ENCODE peak calls at places on chromosomes 7 and 10, in five cellular contexts. C is Calu3, V is HFF-Myc, J is transverse colon, F is HFFc6. M is an unnamed sample.
A peak's percentile ranks its signal among the peaks of the same experiment; 100 is the strongest.

GRCh38 chr7:154767821-154768415 is 235.0 kb downstream of the PAXIP1 start:
- DNase-seq in J (no peak), F (no peak), V (no peak), C (no peak), M (no peak)

GRCh38 chr7:42097756-42098155 is 139.3 kb downstream of the GLI3 start:
- DNase-seq in V (peak; percentile 54), F (peak; percentile 89), C (no peak), J (no peak), M (no peak)

GRCh38 chr10:119370046-119370770 is 162.8 kb downstream of the GRK5 start:
- DNase-seq in V (peak; percentile 75), J (no peak), F (peak; percentile 82), C (no peak), M (no peak)

GRCh38 chr10:101031796-101032636 is 982 bp downstream of the SFXN3 start:
- DNase-seq in F (peak; percentile 70), V (no peak), J (peak; percentile 86), C (peak; percentile 49), M (peak; percentile 58)

GRCh38 chr7:151028948-151029501 is 775 bp downstream of the ABCB8 start:
- DNase-seq in F (no peak), J (no peak), C (no peak), V (no peak), M (no peak)

GRCh38 chr10:111705026-111705425 is 478.5 kb downstream of the GPAM start:
- DNase-seq in V (no peak), J (no peak), C (no peak), F (no peak), M (no peak)

GRCh38 chr7:44261239-44261638 is 60.5 kb downstream of the YKT6 start:
- DNase-seq in J (no peak), V (no peak), F (no peak), C (no peak), M (no peak)

GRCh38 chr7:139734395-139734794 is 43.4 kb downstream of the HIPK2 start:
- DNase-seq in V (no peak), F (peak; percentile 64), J (peak; percentile 7), C (no peak), M (no peak)

GRCh38 chr10:119116326-119116951 is 12.5 kb downstream of the DENND10 start:
- DNase-seq in J (no peak), C (no peak), V (no peak), F (no peak), M (no peak)

GRCh38 chr10:79399242-79399831 is 46.1 kb downstream of the ZCCHC24 start:
- DNase-seq in J (peak; percentile 79), F (peak; percentile 92), C (peak; percentile 42), V (peak; percentile 92), M (peak; percentile 64)

GRCh38 chr10:114916653-114917052 is 21.3 kb upstream of the TRUB1 start:
- DNase-seq in F (no peak), J (no peak), C (no peak), V (no peak), M (no peak)

GRCh38 chr10:21702633-21703111 is 168.6 kb downstream of the MLLT10 start:
- DNase-seq in V (no peak), F (no peak), J (no peak), C (no peak), M (no peak)

GRCh38 chr7:106812027-106812643 is 52.9 kb upstream of the PIK3CG start:
- DNase-seq in F (no peak), V (no peak), C (no peak), J (no peak), M (no peak)

GRCh38 chr7:112749775-112750174 is 40.4 kb downstream of the TMEM168 start:
- DNase-seq in J (no peak), V (no peak), C (no peak), F (no peak), M (no peak)
- TF ChIP-seq CTCF in J (no peak), V (no peak), C (no peak), F (peak; percentile 32), M (no peak)

GRCh38 chr10:28681928-28682750 is 4.8 kb downstream of the BAMBI start:
- DNase-seq in J (no peak), V (no peak), F (no peak), C (no peak), M (no peak)

GRCh38 chr10:28681345-28681763 is 4.0 kb downstream of the BAMBI start:
- DNase-seq in V (no peak), C (no peak), F (no peak), J (no peak), M (no peak)

GRCh38 chr10:28678687-28679457 is 1.6 kb downstream of the BAMBI start:
- DNase-seq in V (no peak), F (no peak), J (no peak), C (no peak), M (no peak)

GRCh38 chr10:28677889-28678686 is 767 bp downstream of the BAMBI start:
- DNase-seq in C (peak; percentile 29), J (peak; percentile 13), F (no peak), V (no peak), M (no peak)

GRCh38 chr10:28679941-28680752 is 2.8 kb downstream of the BAMBI start:
- DNase-seq in C (peak; percentile 45), V (no peak), F (no peak), J (no peak), M (no peak)
- TF ChIP-seq CTCF in C (peak; percentile 43), V (no peak), F (peak; percentile 19), J (peak; percentile 22), M (no peak)

GRCh38 chr7:17709599-17709998 is 230.7 kb downstream of the SNX13 start:
- DNase-seq in F (no peak), J (no peak), V (no peak), C (no peak), M (no peak)

GRCh38 chr7:17709127-17709526 is 231.2 kb downstream of the SNX13 start:
- DNase-seq in J (no peak), V (no peak), F (no peak), C (no peak), M (no peak)

GRCh38 chr7:17710312-17710711 is 230.0 kb downstream of the SNX13 start:
- DNase-seq in F (no peak), C (no peak), J (no peak), V (no peak), M (no peak)

GRCh38 chr7:17706255-17706654 is 234.0 kb downstream of the SNX13 start:
- DNase-seq in C (no peak), J (no peak), V (no peak), F (no peak), M (no peak)

GRCh38 chr7:17706734-17707133 is 233.6 kb downstream of the SNX13 start:
- DNase-seq in J (peak; percentile 16), F (peak; percentile 53), C (peak; percentile 75), V (peak; percentile 21), M (no peak)
- TF ChIP-seq CTCF in J (peak; percentile 28), F (peak; percentile 80), C (peak; percentile 84), V (peak; percentile 59), M (no peak)

DNA sequence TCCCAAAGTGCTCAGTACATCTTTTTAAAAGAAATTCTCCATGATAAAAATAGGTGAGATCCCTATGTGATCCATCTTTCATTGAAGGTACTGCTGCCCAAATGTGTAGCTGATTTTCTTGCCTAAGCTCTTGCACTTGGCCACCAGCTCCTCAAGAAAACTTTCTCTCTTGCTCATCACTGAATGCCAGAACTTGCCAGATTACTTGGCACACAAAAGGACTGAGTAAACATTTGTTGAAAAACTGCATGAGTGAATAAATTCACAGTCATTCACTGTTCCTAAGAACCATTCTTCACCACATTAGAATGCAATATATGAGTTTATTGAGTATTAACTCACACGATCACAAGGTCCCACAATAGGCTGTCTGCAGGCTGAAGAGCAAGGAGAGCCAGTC is 99.9 kb downstream of the TRIL start:
- DNase-seq in V (no peak), C (no peak), J (no peak), F (peak; percentile 83), M (no peak)
- TF ChIP-seq CTCF in V (no peak), C (no peak), J (no peak), F (no peak), M (no peak)

DNA sequence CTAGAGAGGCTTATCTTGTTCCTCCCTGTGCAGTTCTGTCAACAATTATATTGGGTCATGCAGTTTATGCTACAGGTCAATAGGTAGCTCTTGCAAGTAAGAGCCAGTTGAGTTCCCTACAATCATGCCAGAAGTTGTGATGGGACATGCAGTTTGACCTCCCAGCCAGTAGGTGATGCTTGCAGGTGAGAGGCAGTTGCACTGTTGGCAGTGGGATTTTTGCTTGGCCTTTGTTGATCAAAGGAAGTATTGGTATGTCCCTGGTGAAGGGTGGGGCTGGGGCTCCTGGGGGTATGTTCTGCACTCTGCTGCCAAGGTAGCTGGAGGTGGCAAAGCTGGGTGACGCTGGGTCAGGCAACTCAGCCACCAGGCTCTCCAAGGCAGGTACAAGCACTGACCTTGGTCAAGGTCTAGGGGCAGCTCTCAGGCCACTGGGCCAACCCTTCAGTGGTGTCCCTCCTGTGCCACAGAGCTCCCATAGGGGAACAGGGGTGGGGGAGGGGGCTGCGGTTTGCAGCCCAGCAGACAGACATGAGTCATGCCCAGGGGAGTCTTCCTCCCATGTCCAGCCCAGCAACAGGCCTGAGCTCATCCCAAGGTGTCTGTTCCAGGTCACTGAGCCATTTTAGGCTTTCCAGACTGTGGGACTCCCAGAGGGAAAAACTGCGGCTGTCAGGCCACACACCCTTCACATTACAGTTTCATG is 43.3 kb downstream of the MEOX2 start:
- DNase-seq in F (no peak), C (no peak), J (no peak), V (no peak), M (no peak)
- TF ChIP-seq CTCF in F (no peak), C (no peak), J (no peak), V (no peak), M (no peak)

GRCh38 chr10:26554246-26554645 is 116.1 kb downstream of the APBB1IP start:
- DNase-seq in C (no peak), V (no peak), F (no peak), J (no peak), M (no peak)

GRCh38 chr10:26555719-26556368 is 117.7 kb downstream of the APBB1IP start:
- DNase-seq in V (no peak), F (peak; percentile 72), J (peak; percentile 67), C (peak; percentile 50), M (peak; percentile 57)

DNA sequence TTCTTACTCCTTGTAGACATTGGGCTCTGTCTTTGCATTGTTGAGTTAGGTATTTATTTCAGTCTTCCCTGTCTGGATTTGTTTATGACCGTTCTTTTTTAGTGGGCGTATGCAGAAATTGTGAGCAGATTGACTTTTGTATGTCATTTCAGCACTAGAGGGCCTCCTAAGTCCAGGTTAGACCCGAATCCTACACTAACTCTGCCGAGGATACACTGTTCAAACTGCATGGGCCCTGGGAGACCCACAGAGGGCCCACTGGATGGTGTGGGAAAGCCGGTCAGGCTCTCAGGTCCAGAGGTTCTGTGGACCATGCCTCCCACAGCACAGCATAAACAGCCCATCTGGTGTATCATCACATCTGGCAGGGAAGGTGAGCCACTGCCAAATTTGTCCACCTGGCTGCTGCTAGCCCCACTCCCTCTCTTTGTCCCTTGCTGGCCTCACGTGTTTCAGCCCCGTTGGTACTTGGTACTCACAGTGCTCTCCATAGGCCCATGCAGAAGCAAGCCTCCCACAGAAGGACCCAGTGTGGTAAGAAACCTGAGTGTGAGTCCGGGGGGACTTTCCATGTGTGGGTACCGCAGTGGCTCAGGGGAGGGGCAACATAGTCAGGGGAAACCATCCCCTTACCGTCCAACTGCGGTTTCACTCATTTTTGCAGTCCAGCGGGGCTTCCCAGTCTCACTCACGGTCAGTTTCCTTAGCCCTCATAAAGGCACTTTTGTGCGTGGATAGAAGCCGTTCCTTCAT is 112.8 kb downstream of the APBB1IP start:
- DNase-seq in V (no peak), C (peak; percentile 15), J (no peak), F (peak; percentile 3), M (no peak)
- TF ChIP-seq CTCF in V (no peak), C (no peak), J (no peak), F (peak; percentile 33), M (no peak)

GRCh38 chr7:95319570-95319969 is 4.8 kb downstream of the PON1 start:
- DNase-seq in J (no peak), F (no peak), V (no peak), C (no peak), M (no peak)
- TF ChIP-seq CTCF in J (no peak), F (no peak), V (no peak), C (no peak), M (no peak)

M was measured in omental fat pad.